ENCODE peak calls at places on chromosomes 13 and 19, in eight cellular contexts. One of them, this sample, is unnamed.

GRCh38 chr13:32309312-32309711 is 5.9 kb downstream of the ZAR1L start:
- DNase-seq in tibial nerve: no peak
- DNase-seq in ovary: no peak
- DNase-seq in GM12892: no peak
- DNase-seq in K562: no peak
- DNase-seq in heart left ventricle: no peak
- DNase-seq in HepG2: no peak
- DNase-seq in body of pancreas: no peak
- DNase-seq in this sample: no peak

GRCh38 chr13:101489635-101490034 is 37.2 kb downstream of the ITGBL1 start:
- DNase-seq in tibial nerve: no peak
- DNase-seq in ovary: no peak
- DNase-seq in GM12892: no peak
- DNase-seq in K562: no peak
- DNase-seq in heart left ventricle: no peak
- DNase-seq in HepG2: no peak
- DNase-seq in body of pancreas: no peak
- DNase-seq in this sample: no peak

GRCh38 chr13:66618702-66619101 is 611.4 kb downstream of the PCDH9 start:
- DNase-seq in tibial nerve: no peak
- DNase-seq in ovary: no peak
- DNase-seq in GM12892: no peak
- DNase-seq in K562: peak; percentile 3
- DNase-seq in heart left ventricle: no peak
- DNase-seq in HepG2: peak; percentile 5
- DNase-seq in body of pancreas: no peak
- DNase-seq in this sample: no peak

GRCh38 chr19:44960906-44961734 is 5.9 kb downstream of the CLPTM1 start:
- DNase-seq in tibial nerve: no peak
- DNase-seq in ovary: no peak
- DNase-seq in GM12892: no peak
- DNase-seq in K562: no peak
- DNase-seq in heart left ventricle: no peak
- DNase-seq in HepG2: no peak
- DNase-seq in body of pancreas: no peak
- DNase-seq in this sample: no peak

GRCh38 chr19:28667348-28667977 is 545.5 kb downstream of the UQCRFS1 start:
- DNase-seq in tibial nerve: no peak
- DNase-seq in ovary: no peak
- DNase-seq in GM12892: no peak
- DNase-seq in K562: no peak
- DNase-seq in heart left ventricle: no peak
- DNase-seq in HepG2: no peak
- DNase-seq in body of pancreas: no peak
- DNase-seq in this sample: no peak

GRCh38 chr13:23899555-23899954 is 2.3 kb upstream of the C1QTNF9B start:
- DNase-seq in tibial nerve: no peak
- DNase-seq in ovary: no peak
- DNase-seq in GM12892: no peak
- DNase-seq in K562: peak; percentile 13
- DNase-seq in heart left ventricle: no peak
- DNase-seq in HepG2: peak; percentile 36
- DNase-seq in body of pancreas: no peak
- DNase-seq in this sample: peak; percentile 72

GRCh38 chr13:48265217-48265815 is 32.3 kb downstream of the ITM2B start:
- DNase-seq in tibial nerve: no peak
- DNase-seq in ovary: no peak
- DNase-seq in GM12892: no peak
- DNase-seq in K562: no peak
- DNase-seq in heart left ventricle: no peak
- DNase-seq in HepG2: no peak
- DNase-seq in body of pancreas: no peak
- DNase-seq in this sample: no peak

GRCh38 chr13:113273856-113274590 is 23.0 kb upstream of the LAMP1 start:
- DNase-seq in tibial nerve: no peak
- DNase-seq in ovary: no peak
- DNase-seq in GM12892: no peak
- DNase-seq in K562: peak; percentile 24
- DNase-seq in heart left ventricle: no peak
- DNase-seq in HepG2: no peak
- DNase-seq in body of pancreas: no peak
- DNase-seq in this sample: peak; percentile 52

GRCh38 chr13:66405908-66406802 is 824.0 kb downstream of the PCDH9 start:
- DNase-seq in tibial nerve: no peak
- DNase-seq in ovary: no peak
- DNase-seq in GM12892: no peak
- DNase-seq in K562: no peak
- DNase-seq in heart left ventricle: no peak
- DNase-seq in HepG2: no peak
- DNase-seq in body of pancreas: no peak
- DNase-seq in this sample: no peak

GRCh38 chr19:1173160-1173844 is 766 bp downstream of the SBNO2 start:
- DNase-seq in tibial nerve: no peak
- DNase-seq in ovary: peak; percentile 66
- DNase-seq in GM12892: peak; percentile 50
- DNase-seq in K562: peak; percentile 51
- DNase-seq in heart left ventricle: peak; percentile 33
- DNase-seq in HepG2: no peak
- DNase-seq in body of pancreas: no peak
- DNase-seq in this sample: peak; percentile 45

GRCh38 chr19:1175020-1175419 is 952 bp upstream of the SBNO2 start:
- DNase-seq in tibial nerve: no peak
- DNase-seq in ovary: no peak
- DNase-seq in GM12892: no peak
- DNase-seq in K562: no peak
- DNase-seq in heart left ventricle: no peak
- DNase-seq in HepG2: no peak
- DNase-seq in body of pancreas: no peak
- DNase-seq in this sample: no peak

GRCh38 chr19:1171755-1172352 is 2.2 kb downstream of the SBNO2 start:
- DNase-seq in tibial nerve: no peak
- DNase-seq in ovary: peak; percentile 69
- DNase-seq in GM12892: no peak
- DNase-seq in K562: no peak
- DNase-seq in heart left ventricle: peak; percentile 10
- DNase-seq in HepG2: no peak
- DNase-seq in body of pancreas: peak; percentile 32
- DNase-seq in this sample: no peak

GRCh38 chr19:1172353-1173159 is 1.5 kb downstream of the SBNO2 start:
- DNase-seq in tibial nerve: no peak
- DNase-seq in ovary: peak; percentile 61
- DNase-seq in GM12892: no peak
- DNase-seq in K562: no peak
- DNase-seq in heart left ventricle: peak; percentile 56
- DNase-seq in HepG2: no peak
- DNase-seq in body of pancreas: peak; percentile 72
- DNase-seq in this sample: no peak

GRCh38 chr19:1173845-1174809 is at the start of gene SBNO2:
- DNase-seq in tibial nerve: peak; percentile 77
- DNase-seq in ovary: peak; percentile 96
- DNase-seq in GM12892: peak; percentile 100
- DNase-seq in K562: peak; percentile 99
- DNase-seq in heart left ventricle: peak; percentile 85
- DNase-seq in HepG2: peak; percentile 69
- DNase-seq in body of pancreas: peak; percentile 91
- DNase-seq in this sample: peak; percentile 96
- TF ChIP-seq POLR2A in tibial nerve: peak; percentile 59
- TF ChIP-seq POLR2A in ovary: peak; percentile 69
- TF ChIP-seq POLR2A in GM12892: peak; percentile 90
- TF ChIP-seq POLR2A in K562: peak; percentile 78
- TF ChIP-seq POLR2A in heart left ventricle: no peak
- TF ChIP-seq POLR2A in HepG2: peak; percentile 74
- TF ChIP-seq POLR2A in body of pancreas: peak; percentile 81
- TF ChIP-seq POLR2A in this sample: peak; percentile 71

DNA sequence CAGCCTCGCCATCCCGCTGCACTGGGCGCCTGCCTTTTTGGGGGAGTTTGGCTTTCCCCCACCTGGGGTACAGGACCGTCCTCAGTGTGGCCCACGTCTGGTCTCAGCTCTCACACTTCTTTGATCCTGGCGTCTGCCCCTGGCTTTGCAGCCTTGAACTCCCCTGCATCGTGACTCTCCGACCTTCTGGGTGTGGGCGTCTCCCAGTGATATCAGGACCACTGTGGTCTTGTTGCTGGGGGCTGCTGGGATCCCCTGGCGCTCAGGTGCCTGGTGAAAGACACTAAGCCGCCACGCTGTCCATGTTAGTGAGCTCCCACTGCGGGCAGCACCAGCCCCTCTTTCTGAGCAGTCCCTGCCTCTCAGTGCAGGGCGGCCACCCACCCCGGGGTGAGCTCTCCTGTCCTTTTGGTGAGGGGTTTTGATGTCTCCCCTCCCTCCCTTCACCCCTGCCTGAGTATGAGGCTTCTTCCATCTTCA is 1.3 kb downstream of the CNOT3 start:
- DNase-seq in tibial nerve: no peak
- DNase-seq in ovary: no peak
- DNase-seq in GM12892: no peak
- DNase-seq in K562: no peak
- DNase-seq in heart left ventricle: no peak
- DNase-seq in HepG2: no peak
- DNase-seq in body of pancreas: no peak
- DNase-seq in this sample: peak; percentile 33
- TF ChIP-seq POLR2A in tibial nerve: no peak
- TF ChIP-seq POLR2A in ovary: no peak
- TF ChIP-seq POLR2A in GM12892: no peak
- TF ChIP-seq POLR2A in K562: no peak
- TF ChIP-seq POLR2A in heart left ventricle: no peak
- TF ChIP-seq POLR2A in HepG2: no peak
- TF ChIP-seq POLR2A in body of pancreas: no peak
- TF ChIP-seq POLR2A in this sample: no peak

DNA sequence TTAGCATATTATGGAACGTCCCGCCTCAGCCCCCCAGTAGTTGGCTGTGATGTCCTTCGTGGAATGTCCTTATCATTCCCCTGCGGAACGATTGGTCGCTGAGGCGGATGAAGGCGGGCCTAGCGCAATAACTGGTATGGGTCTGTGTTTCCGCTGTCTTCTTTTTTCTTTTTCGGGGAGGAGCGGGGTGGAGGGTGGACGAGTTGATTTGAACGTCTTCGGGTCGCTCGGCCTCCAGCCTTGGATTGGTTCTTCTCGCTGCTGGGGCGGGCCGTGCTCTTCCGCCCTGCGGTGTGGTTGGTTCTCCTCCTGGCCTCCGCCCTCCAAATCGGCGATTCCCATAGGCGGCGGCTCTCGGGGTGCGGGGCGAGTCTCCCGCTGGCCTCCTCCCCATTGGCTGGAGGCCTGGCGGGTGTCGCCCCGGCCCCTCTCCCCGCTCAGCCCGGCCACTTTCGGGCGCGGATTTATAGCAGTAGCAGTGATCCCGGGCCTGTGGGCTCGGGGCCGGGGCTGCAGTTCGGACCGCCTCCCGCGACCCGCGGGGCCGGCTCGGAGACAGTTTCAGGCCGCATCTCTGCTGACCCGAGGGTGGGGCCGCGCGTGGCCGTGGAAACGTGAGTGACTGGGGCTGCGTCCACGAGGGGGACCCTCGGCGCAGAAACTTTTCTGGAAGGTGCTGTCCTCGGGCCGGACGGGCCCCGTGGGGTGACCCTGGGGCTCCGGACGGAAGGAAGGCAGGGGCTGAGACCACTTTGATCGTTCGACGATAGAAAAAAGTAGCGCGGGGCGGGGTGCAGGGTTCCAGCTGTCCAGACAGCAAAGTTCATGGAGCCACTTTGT is 2.1 kb downstream of the ING1 start:
- DNase-seq in tibial nerve: peak; percentile 96
- DNase-seq in ovary: peak; percentile 97
- DNase-seq in GM12892: peak; percentile 94
- DNase-seq in K562: peak; percentile 91
- DNase-seq in heart left ventricle: peak; percentile 98
- DNase-seq in HepG2: peak; percentile 99
- DNase-seq in body of pancreas: peak; percentile 98
- DNase-seq in this sample: peak; percentile 99
- TF ChIP-seq POLR2A in tibial nerve: peak; percentile 82
- TF ChIP-seq POLR2A in ovary: peak; percentile 79
- TF ChIP-seq POLR2A in GM12892: no peak
- TF ChIP-seq POLR2A in K562: no peak
- TF ChIP-seq POLR2A in heart left ventricle: peak; percentile 80
- TF ChIP-seq POLR2A in HepG2: no peak
- TF ChIP-seq POLR2A in body of pancreas: no peak
- TF ChIP-seq POLR2A in this sample: peak; percentile 14

DNA sequence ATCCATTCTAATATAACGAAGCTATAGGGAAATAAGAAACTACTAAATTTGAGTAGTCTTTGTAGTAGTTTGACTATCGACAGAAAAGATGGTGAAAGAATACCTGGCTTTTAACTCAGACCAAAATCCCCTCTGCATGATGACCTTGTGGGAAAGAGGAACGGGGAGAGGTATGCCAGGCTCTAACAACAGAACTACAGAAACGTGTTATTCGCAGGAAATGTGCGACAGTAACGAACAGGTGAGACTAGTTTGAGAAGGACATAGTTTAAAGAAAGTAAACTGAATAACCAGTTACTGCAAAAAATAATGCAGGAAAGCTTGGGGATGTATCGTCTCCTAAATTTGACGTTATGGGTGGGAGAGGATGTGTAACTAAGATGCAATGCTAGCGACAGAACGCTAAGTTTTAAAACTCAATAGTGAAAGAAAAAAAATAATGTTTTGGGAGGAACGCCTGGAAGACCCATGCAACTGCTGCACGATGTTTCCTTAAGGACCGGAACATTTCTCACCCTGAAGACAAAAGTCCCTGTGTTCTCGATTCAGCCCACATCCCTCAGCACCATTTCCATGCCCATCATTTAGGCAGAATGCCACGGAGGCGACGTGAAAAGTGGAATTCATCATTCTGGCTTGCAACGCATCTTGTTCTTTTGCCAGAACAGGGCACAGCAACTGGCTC is 1.6 kb upstream of the RAP2A start:
- DNase-seq in tibial nerve: no peak
- DNase-seq in ovary: no peak
- DNase-seq in GM12892: no peak
- DNase-seq in K562: no peak
- DNase-seq in heart left ventricle: no peak
- DNase-seq in HepG2: no peak
- DNase-seq in body of pancreas: no peak
- DNase-seq in this sample: no peak
- TF ChIP-seq POLR2A in tibial nerve: no peak
- TF ChIP-seq POLR2A in ovary: no peak
- TF ChIP-seq POLR2A in GM12892: peak; percentile 65
- TF ChIP-seq POLR2A in K562: no peak
- TF ChIP-seq POLR2A in heart left ventricle: no peak
- TF ChIP-seq POLR2A in HepG2: no peak
- TF ChIP-seq POLR2A in body of pancreas: no peak
- TF ChIP-seq POLR2A in this sample: no peak

DNA sequence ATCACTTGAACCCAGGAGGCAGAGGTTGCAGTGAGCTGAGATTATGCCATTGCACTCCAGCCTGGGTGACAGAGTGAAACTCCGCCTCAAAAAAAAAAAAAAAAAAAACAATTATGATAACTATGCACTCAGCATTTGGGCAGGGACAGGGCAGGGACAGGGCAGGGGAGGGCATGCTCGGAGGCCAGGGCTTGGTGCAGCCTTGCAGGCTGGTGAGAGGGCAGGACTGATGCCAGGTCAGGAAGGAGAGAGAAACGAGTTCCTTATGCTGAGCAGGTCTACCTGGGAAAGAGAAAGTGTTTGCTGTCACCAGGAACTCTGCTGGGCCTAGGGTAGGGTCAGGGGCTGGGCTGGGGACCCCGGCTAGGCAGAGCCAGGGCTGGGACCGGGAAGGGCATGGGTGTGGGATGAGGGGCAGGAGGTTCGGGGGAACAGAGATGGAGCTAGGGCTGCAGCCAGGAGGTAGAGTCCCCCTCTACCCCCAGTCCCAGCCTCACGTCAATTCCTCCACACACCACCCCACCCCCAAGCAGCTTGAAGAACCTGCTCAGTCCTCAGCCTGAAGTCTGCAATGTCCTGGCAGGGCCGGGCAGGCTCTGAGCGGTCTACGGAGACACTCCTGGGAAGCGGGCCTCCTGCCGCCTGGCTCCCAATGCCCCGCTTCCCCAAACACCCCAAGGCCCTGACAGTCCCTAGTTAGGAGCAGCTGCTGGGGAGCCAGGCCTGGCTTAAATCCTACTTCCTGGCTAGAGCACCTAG is 2.8 kb downstream of the FXYD3 start:
- DNase-seq in tibial nerve: no peak
- DNase-seq in ovary: no peak
- DNase-seq in GM12892: no peak
- DNase-seq in K562: no peak
- DNase-seq in heart left ventricle: no peak
- DNase-seq in HepG2: no peak
- DNase-seq in body of pancreas: peak; percentile 35
- DNase-seq in this sample: no peak
- TF ChIP-seq POLR2A in tibial nerve: no peak
- TF ChIP-seq POLR2A in ovary: no peak
- TF ChIP-seq POLR2A in GM12892: no peak
- TF ChIP-seq POLR2A in K562: no peak
- TF ChIP-seq POLR2A in heart left ventricle: no peak
- TF ChIP-seq POLR2A in HepG2: no peak
- TF ChIP-seq POLR2A in body of pancreas: no peak
- TF ChIP-seq POLR2A in this sample: no peak